ENCODE peak calls at places on chromosomes 4 and X, in four cellular contexts. X is lung, S is GM23248, Z is brain microvascular endothelial cell. G is an unnamed sample.

GRCh38 chr4:74308215-74308614 is at the start of gene EPGN:
- DNase-seq in S (peak), Z (no peak), X (no peak), G (peak)

GRCh38 chr4:88318751-88319350 is 34.5 kb upstream of the PPM1K start:
- DNase-seq in Z (peak), X (no peak), S (peak), G (peak)

GRCh38 chrX:40496728-40497127 is 84.0 kb upstream of the ATP6AP2 start:
- DNase-seq in X (no peak), Z (peak), S (peak), G (no peak)

GRCh38 chr4:33746979-33747378 is 2497.3 kb downstream of the ARAP2 start:
- DNase-seq in X (no peak), S (no peak), Z (no peak), G (no peak)

GRCh38 chr4:53196872-53197759 is 168.7 kb downstream of the SCFD2 start:
- DNase-seq in Z (peak), S (peak), X (no peak), G (peak)

GRCh38 chrX:2552621-2553297 is 52.0 kb upstream of the DHRSX start:
- DNase-seq in X (no peak), Z (no peak), S (peak), G (peak)

GRCh38 chr4:140971077-140971792 is 162.0 kb downstream of the RNF150 start:
- DNase-seq in X (no peak), S (no peak), Z (no peak), G (no peak)

GRCh38 chr4:173415885-173416658 is 17.2 kb upstream of the SCRG1 start:
- DNase-seq in X (peak), Z (no peak), S (no peak), G (no peak)

GRCh38 chrX:111375747-111376146 is 36.2 kb downstream of the DCX start:
- DNase-seq in X (no peak), S (peak), Z (no peak), G (peak)

GRCh38 chrX:93649381-93649780 is 24.0 kb downstream of the NAP1L3 start:
- DNase-seq in Z (no peak), X (no peak), S (no peak), G (no peak)

GRCh38 chrX:107542500-107542899 is 85.8 kb upstream of the PRPS1 start:
- DNase-seq in X (no peak), S (peak), Z (peak), G (no peak)

GRCh38 chrX:24684048-24684447 is 9.7 kb upstream of the POLA1 start:
- DNase-seq in S (no peak), X (no peak), Z (no peak), G (no peak)

GRCh38 chrX:39907964-39908616 is 189.7 kb downstream of the BCOR start:
- DNase-seq in X (peak), Z (peak), S (peak), G (peak)

GRCh38 chr4:121923306-121923705 is 28.6 kb downstream of the TRPC3 start:
- DNase-seq in X (no peak), S (no peak), Z (no peak), G (no peak)

GRCh38 chr4:48337726-48338125 is 3.6 kb upstream of the SLAIN2 start:
- DNase-seq in X (no peak), Z (no peak), S (peak), G (peak)

GRCh38 chr4:151743128-151743854 is 17.5 kb downstream of the GATB start:
- DNase-seq in X (no peak), Z (no peak), S (peak), G (peak)

GRCh38 chr4:111839186-111839585 is 306.1 kb upstream of the FAM241A start:
- DNase-seq in Z (no peak), S (no peak), X (no peak), G (no peak)

GRCh38 chrX:88613338-88613737 is 133.7 kb upstream of the CPXCR1 start:
- DNase-seq in X (no peak), Z (peak), S (peak), G (no peak)

GRCh38 chrX:119880552-119881437 is 9.2 kb downstream of the NDUFA1 start:
- DNase-seq in S (peak), Z (peak), X (no peak), G (no peak)

GRCh38 chrX:21158678-21159077 is 215.5 kb upstream of the CNKSR2 start:
- DNase-seq in X (no peak), S (no peak), Z (no peak), G (no peak)
- H3K27ac ChIP-seq in X (no peak), S (no peak), Z (no peak), G (no peak)

GRCh38 chr4:105563352-105563751 is 10.9 kb downstream of the ARHGEF38 start:
- DNase-seq in Z (no peak), X (no peak), S (no peak), G (no peak)

GRCh38 chr4:105555409-105555808 is 3.0 kb downstream of the ARHGEF38 start:
- DNase-seq in S (no peak), Z (no peak), X (no peak), G (no peak)

GRCh38 chr4:105558277-105558676 is 5.9 kb downstream of the ARHGEF38 start:
- DNase-seq in Z (no peak), S (no peak), X (no peak), G (no peak)

GRCh38 chr4:105556175-105556574 is 3.8 kb downstream of the ARHGEF38 start:
- DNase-seq in X (no peak), Z (no peak), S (no peak), G (no peak)

GRCh38 chr4:105560488-105560887 is 8.1 kb downstream of the ARHGEF38 start:
- DNase-seq in X (no peak), Z (no peak), S (peak), G (peak)
- H3K27ac ChIP-seq in X (no peak), Z (no peak), S (no peak), G (no peak)

GRCh38 chr4:98447648-98448047 is 186.5 kb downstream of the RAP1GDS1 start:
- DNase-seq in Z (no peak), S (no peak), X (no peak), G (no peak)
- H3K27ac ChIP-seq in Z (no peak), S (no peak), X (no peak), G (peak)

DNA sequence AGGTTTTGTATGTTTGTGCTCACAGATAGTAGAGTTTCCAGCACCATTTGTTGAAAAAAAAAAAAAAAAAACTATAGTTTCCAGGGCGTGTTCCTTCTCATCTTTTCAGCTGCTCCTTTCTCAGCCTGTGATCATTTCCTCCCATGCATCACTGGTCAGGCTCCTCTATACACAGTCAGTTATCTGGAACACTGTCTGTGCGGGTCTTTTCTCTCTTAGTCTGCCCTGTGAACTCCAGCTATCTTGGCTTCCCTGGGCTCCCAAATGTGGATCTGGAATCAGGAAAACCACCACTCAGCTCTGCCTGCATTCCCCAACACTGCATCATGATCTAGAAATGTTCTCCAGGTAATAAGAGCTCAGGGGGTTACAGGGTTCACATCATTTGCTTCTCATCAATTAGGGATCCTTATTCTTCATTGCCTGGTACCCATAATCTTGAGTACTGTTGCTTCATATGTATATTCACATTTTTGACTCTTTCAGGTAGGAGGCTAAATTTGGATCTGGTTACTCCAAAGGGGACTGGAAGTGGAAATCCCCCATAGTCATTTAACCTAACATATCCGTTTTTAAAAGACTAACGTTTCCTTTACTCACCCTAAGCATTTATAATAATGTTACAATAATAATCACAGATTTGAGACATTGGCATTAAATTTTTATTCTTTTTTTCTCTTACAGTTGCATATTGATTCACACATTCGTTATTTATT is 221.8 kb upstream of the KLF3 start:
- DNase-seq in X (no peak), Z (no peak), S (no peak), G (no peak)
- H3K27ac ChIP-seq in X (no peak), Z (no peak), S (no peak), G (no peak)

GRCh38 chr4:169658196-169658595 is 37.8 kb downstream of the CLCN3 start:
- DNase-seq in S (no peak), Z (no peak), X (no peak), G (peak)
- H3K27ac ChIP-seq in S (peak), Z (no peak), X (no peak), G (peak)

GRCh38 chr4:36067116-36067515 is 177.2 kb downstream of the ARAP2 start:
- DNase-seq in Z (no peak), X (no peak), S (no peak), G (no peak)
- H3K27ac ChIP-seq in Z (no peak), X (no peak), S (no peak), G (no peak)

GRCh38 chr4:40630335-40631021 is 814 bp upstream of the RBM47 start:
- DNase-seq in X (peak), Z (no peak), S (no peak), G (peak)
- H3K27ac ChIP-seq in X (peak), Z (no peak), S (no peak), G (peak)

G was measured in foreskin keratinocyte.